ENCODE peak calls at places on chromosomes 4 and X, in six cellular contexts. F, M, O, R, U and L are unnamed samples.

GRCh38 chrX:136273986-136274385 is 22.8 kb upstream of the MAP7D3 start:
- DNase-seq in F (no peak), M (no peak), O (no peak), R (no peak), U (no peak), L (no peak)

GRCh38 chrX:39745782-39746181 is 352.0 kb downstream of the BCOR start:
- DNase-seq in F (no peak), M (no peak), O (no peak), R (no peak), U (no peak), L (no peak)

GRCh38 chrX:39753296-39753996 is 344.3 kb downstream of the BCOR start:
- DNase-seq in F (no peak), M (no peak), O (peak; percentile 73), R (no peak), U (no peak), L (no peak)

GRCh38 chrX:40104649-40105015 is 6.9 kb upstream of the BCOR start:
- DNase-seq in F (peak; percentile 70), M (peak; percentile 60), O (peak; percentile 67), R (no peak), U (no peak), L (peak; percentile 54)

GRCh38 chrX:106728337-106728736 is 1.8 kb downstream of the RNF128 start:
- DNase-seq in F (no peak), M (no peak), O (no peak), R (no peak), U (no peak), L (no peak)

GRCh38 chr4:169225058-169225751 is 45.6 kb downstream of the SH3RF1 start:
- DNase-seq in F (no peak), M (no peak), O (peak; percentile 98), R (no peak), U (no peak), L (no peak)

GRCh38 chrX:136906921-136907510 is 26.5 kb upstream of the RBMX start:
- DNase-seq in F (no peak), M (no peak), O (no peak), R (no peak), U (no peak), L (no peak)

GRCh38 chr4:95985791-95986190 is 145.9 kb downstream of the PDHA2 start:
- DNase-seq in F (no peak), M (no peak), O (no peak), R (no peak), U (no peak), L (no peak)

GRCh38 chr4:32562010-32562409 is 1841.8 kb downstream of the PCDH7 start:
- DNase-seq in F (no peak), M (no peak), O (no peak), R (no peak), U (no peak), L (no peak)

GRCh38 chrX:15579778-15580747 is 20.7 kb downstream of the ACE2 start:
- DNase-seq in F (peak; percentile 49), M (no peak), O (peak; percentile 4), R (no peak), U (no peak), L (peak; percentile 14)

GRCh38 chrX:154603438-154604430 is 15.3 kb downstream of the CTAG1B start:
- DNase-seq in F (no peak), M (no peak), O (peak; percentile 57), R (no peak), U (peak; percentile 77), L (no peak)

GRCh38 chr4:83340692-83341343 is 6.2 kb upstream of the HPSE start:
- DNase-seq in F (no peak), M (no peak), O (no peak), R (peak; percentile 13), U (no peak), L (no peak)

GRCh38 chr4:56149601-56150000 is 200.9 kb downstream of the CEP135 start:
- DNase-seq in F (no peak), M (no peak), O (peak; percentile 54), R (no peak), U (no peak), L (no peak)

GRCh38 chr4:57077550-57078311 is 32.5 kb downstream of the IGFBP7 start:
- DNase-seq in F (no peak), M (no peak), O (peak; percentile 79), R (no peak), U (peak; percentile 83), L (no peak)

GRCh38 chrX:39731735-39732134 is 366.0 kb downstream of the BCOR start:
- DNase-seq in F (no peak), M (no peak), O (no peak), R (no peak), U (no peak), L (no peak)

GRCh38 chr4:112127736-112128322 is 17.4 kb upstream of the FAM241A start:
- DNase-seq in F (no peak), M (no peak), O (peak; percentile 55), R (no peak), U (no peak), L (no peak)

GRCh38 chr4:65668201-65669007 is 1.9 kb downstream of the EPHA5 start:
- DNase-seq in F (peak; percentile 33), M (no peak), O (no peak), R (no peak), U (no peak), L (peak; percentile 56)

GRCh38 chr4:67550491-67551256 is 5.4 kb upstream of the CENPC start:
- DNase-seq in F (no peak), M (no peak), O (no peak), R (no peak), U (no peak), L (no peak)

GRCh38 chrX:148914783-148915182 is 414.4 kb downstream of the AFF2 start:
- DNase-seq in F (no peak), M (no peak), O (no peak), R (no peak), U (no peak), L (no peak)

GRCh38 chr4:83107636-83108035 is 6.9 kb downstream of the PLAC8 start:
- DNase-seq in F (no peak), M (no peak), O (no peak), R (no peak), U (no peak), L (no peak)

GRCh38 chr4:152747444-152747843 is 32.1 kb downstream of the TIGD4 start:
- DNase-seq in F (no peak), M (no peak), O (no peak), R (no peak), U (no peak), L (no peak)

GRCh38 chr4:182768821-182769220 is 148.4 kb downstream of the DCTD start:
- DNase-seq in F (no peak), M (no peak), O (peak; percentile 42), R (no peak), U (no peak), L (no peak)

GRCh38 chrX:41528784-41529183 is 81.6 kb downstream of the NYX start:
- DNase-seq in F (no peak), M (no peak), O (no peak), R (no peak), U (no peak), L (no peak)

GRCh38 chrX:127558811-127559210 is 493.4 kb downstream of the ACTRT1 start:
- DNase-seq in F (no peak), M (no peak), O (no peak), R (no peak), U (no peak), L (no peak)

GRCh38 chr4:171718069-171718468 is 95.1 kb upstream of the GALNTL6 start:
- DNase-seq in F (no peak), M (no peak), O (no peak), R (no peak), U (no peak), L (no peak)

GRCh38 chr4:174170906-174171305 is 112.6 kb downstream of the FBXO8 start:
- DNase-seq in F (no peak), M (no peak), O (no peak), R (no peak), U (no peak), L (no peak)

GRCh38 chr4:93313207-93313606 is 515.3 kb upstream of the ATOH1 start:
- DNase-seq in F (no peak), M (no peak), O (peak; percentile 41), R (no peak), U (no peak), L (no peak)

GRCh38 chrX:74383611-74384010 is 37.7 kb upstream of the SLC16A2 start:
- DNase-seq in F (no peak), M (no peak), O (peak; percentile 59), R (no peak), U (no peak), L (no peak)

GRCh38 chr4:4594531-4594930 is 52.7 kb upstream of the STX18 start:
- DNase-seq in F (no peak), M (no peak), O (no peak), R (no peak), U (no peak), L (no peak)

GRCh38 chr4:8920289-8920965 is 48.8 kb upstream of the HMX1 start:
- DNase-seq in F (no peak), M (no peak), O (no peak), R (no peak), U (no peak), L (no peak)

GRCh38 chr4:6470502-6471302 is 1.7 kb downstream of the PPP2R2C start:
- DNase-seq in F (peak; percentile 83), M (no peak), O (peak; percentile 7), R (no peak), U (no peak), L (peak; percentile 58)

GRCh38 chr4:115128037-115128436 is 14.6 kb upstream of the NDST4 start:
- DNase-seq in F (no peak), M (no peak), O (no peak), R (no peak), U (no peak), L (no peak)
- H3K27me3 ChIP-seq in F (no peaks in the 10 kb centered on the region), M (no peaks in the 10 kb centered on the region), O (no peaks in the 10 kb centered on the region), R (no peaks in the 10 kb centered on the region), U (no peaks in the 10 kb centered on the region), L (no peaks in the 10 kb centered on the region)

GRCh38 chrX:66638591-66639500 is at the start of gene EDA2R:
- DNase-seq in F (no peak), M (peak; percentile 34), O (peak; percentile 87), R (no peak), U (peak; percentile 62), L (peak; percentile 42)
- TF ChIP-seq CTCF in F (no peak), M (no peak), O (no peak), R (no peak), U (no peak), L (no peak)

GRCh38 chr4:166655705-166656104 is 578.6 kb downstream of the SPOCK3 start:
- DNase-seq in F (no peak), M (no peak), O (no peak), R (no peak), U (no peak), L (no peak)
- H3K9me3 ChIP-seq in F (peaks cover 3% of the 10 kb centered on the region), M (no peaks in the 10 kb centered on the region), O (no peaks in the 10 kb centered on the region), R (no peaks in the 10 kb centered on the region), U (no peaks in the 10 kb centered on the region), L (no peaks in the 10 kb centered on the region)

DNA sequence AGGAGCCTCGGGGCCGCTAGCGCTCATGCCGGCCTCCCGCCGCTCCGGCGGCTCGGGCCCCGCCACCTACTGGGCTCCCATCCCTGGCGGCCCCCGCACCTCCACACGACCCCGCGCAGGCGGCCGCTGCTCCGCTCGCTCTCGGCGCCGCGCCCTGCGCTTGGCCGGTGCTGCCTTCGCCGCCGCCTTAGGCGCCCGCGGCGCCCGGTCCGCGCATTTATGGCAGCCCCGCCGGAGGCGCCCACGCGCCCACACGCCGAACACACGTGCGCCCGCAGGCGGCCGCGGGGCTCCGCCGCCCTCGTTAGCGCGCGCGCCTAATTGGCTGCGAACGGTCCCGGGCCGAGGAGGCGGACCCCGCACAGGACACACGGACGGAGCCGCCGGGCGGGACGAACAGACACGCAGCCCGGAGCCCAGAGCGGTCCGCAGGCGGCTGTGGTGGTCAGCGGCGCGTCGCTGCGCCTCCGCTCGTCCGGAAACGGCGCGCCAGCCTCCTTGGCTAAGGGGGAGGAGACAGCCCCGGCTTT is at the start of gene NKX1-1:
- DNase-seq in F (peak; percentile 32), M (peak; percentile 24), O (no peak), R (no peak), U (peak; percentile 41), L (no peak)
- H3K27me3 ChIP-seq in F (peaks cover 83% of the 10 kb centered on the region), M (peaks cover 96% of the 10 kb centered on the region), O (peaks cover 76% of the 10 kb centered on the region), R (peaks cover 21% of the 10 kb centered on the region), U (peaks cover 91% of the 10 kb centered on the region), L (peaks cover 70% of the 10 kb centered on the region)